ENCODE peak calls at places on chromosomes 16 and 17, in eight cellular contexts. F, J, Q, T, R, Z, L and K are unnamed samples.

GRCh38 chr17:48074322-48075054 is 26.3 kb downstream of the NFE2L1 start:
- DNase-seq in F (peak), J (peak), Q (peak), T (peak), R (peak), Z (peak), L (peak), K (peak)

GRCh38 chr16:15966420-15967222 is 17.2 kb downstream of the ABCC1 start:
- DNase-seq in F (peak), J (peak), Q (peak), T (no peak), R (peak), Z (no peak), L (no peak), K (peak)

GRCh38 chr16:30678586-30678970 is 20.3 kb downstream of the FBRS start:
- DNase-seq in F (no peak), J (no peak), Q (no peak), T (no peak), R (no peak), Z (no peak), L (no peak), K (no peak)

GRCh38 chr17:17398928-17399926 is 77.6 kb upstream of the MED9 start:
- DNase-seq in F (no peak), J (no peak), Q (no peak), T (no peak), R (no peak), Z (no peak), L (no peak), K (no peak)

GRCh38 chr16:57016831-57017230 is 27.5 kb downstream of the NLRC5 start:
- DNase-seq in F (no peak), J (no peak), Q (no peak), T (no peak), R (no peak), Z (no peak), L (no peak), K (no peak)

GRCh38 chr17:75980188-75981018 is 1.4 kb downstream of the TEN1 start:
- DNase-seq in F (peak), J (no peak), Q (no peak), T (no peak), R (no peak), Z (no peak), L (no peak), K (no peak)

GRCh38 chr17:31200287-31200686 is 96.8 kb downstream of the OMG start:
- DNase-seq in F (no peak), J (no peak), Q (no peak), T (no peak), R (no peak), Z (no peak), L (no peak), K (no peak)

GRCh38 chr16:76882105-76882504 is 308.9 kb upstream of the MON1B start:
- DNase-seq in F (no peak), J (no peak), Q (no peak), T (no peak), R (no peak), Z (no peak), L (no peak), K (no peak)

GRCh38 chr17:77330602-77331081 is 189.9 kb downstream of the SEC14L1 start:
- DNase-seq in F (no peak), J (no peak), Q (no peak), T (no peak), R (no peak), Z (no peak), L (peak), K (no peak)

GRCh38 chr17:64200080-64201042 is 62.7 kb downstream of the TEX2 start:
- DNase-seq in F (no peak), J (no peak), Q (no peak), T (no peak), R (no peak), Z (no peak), L (no peak), K (no peak)

GRCh38 chr17:68036304-68037147 is 991 bp downstream of the KPNA2 start:
- DNase-seq in F (no peak), J (no peak), Q (no peak), T (no peak), R (peak), Z (no peak), L (no peak), K (no peak)

GRCh38 chr16:88782454-88783390 is 2.3 kb downstream of the PIEZO1 start:
- DNase-seq in F (peak), J (no peak), Q (no peak), T (peak), R (no peak), Z (no peak), L (peak), K (peak)